ENCODE peak calls at places on chromosomes 13 and 19, in five cellular contexts. K is colonic mucosa, S is GM12878, C is esophagus squamous epithelium, D is A549. E is an unnamed sample. For H3K4me1, the result is how much of the 10 kb centered on the place peaks cover.

GRCh38 chr13:30359999-30360398 is 52.6 kb upstream of the KATNAL1 start:
- DNase-seq in K (no peak), S (no peak), C (no peak), D (no peak), E (no peak)

GRCh38 chr19:2575734-2576481 is 100.0 kb downstream of the GADD45B start:
- DNase-seq in K (peak), S (no peak), C (no peak), D (no peak), E (peak)

GRCh38 chr13:34246511-34246910 is 428.6 kb downstream of the RFC3 start:
- DNase-seq in K (no peak), S (no peak), C (no peak), D (no peak), E (no peak)

GRCh38 chr19:19420570-19421301 is 15.3 kb downstream of the GATAD2A start:
- DNase-seq in K (no peak), S (peak), C (no peak), D (no peak), E (no peak)

GRCh38 chr13:77833331-77833863 is 85.2 kb downstream of the EDNRB start:
- DNase-seq in K (no peak), S (no peak), C (no peak), D (no peak), E (no peak)

GRCh38 chr19:55312621-55313117 is 12.5 kb downstream of the TMEM150B start:
- DNase-seq in K (no peak), S (no peak), C (no peak), D (no peak), E (no peak)

GRCh38 chr13:51942189-51942588 is 69.1 kb downstream of the ATP7B start:
- DNase-seq in K (peak), S (no peak), C (no peak), D (no peak), E (no peak)

GRCh38 chr19:13764101-13764807 is at the start of gene MRI1:
- DNase-seq in K (peak), S (no peak), C (no peak), D (peak), E (peak)

GRCh38 chr19:44587863-44588752 is 25.3 kb upstream of the IGSF23 start:
- DNase-seq in K (no peak), S (no peak), C (no peak), D (peak), E (no peak)

GRCh38 chr13:52975969-52976368 is 52.6 kb upstream of the OLFM4 start:
- DNase-seq in K (no peak), S (no peak), C (no peak), D (no peak), E (no peak)

GRCh38 chr13:27263438-27263837 is 7.2 kb upstream of the RASL11A start:
- DNase-seq in K (no peak), S (no peak), C (no peak), D (no peak), E (no peak)

GRCh38 chr19:2045501-2046045 is 5.5 kb downstream of the MKNK2 start:
- DNase-seq in K (no peak), S (no peak), C (no peak), D (no peak), E (peak)

GRCh38 chr19:18469245-18470107 is 31.5 kb upstream of the ISYNA1 start:
- DNase-seq in K (peak), S (no peak), C (no peak), D (peak), E (peak)

GRCh38 chr19:18477974-18478373 is 40.0 kb upstream of the ISYNA1 start:
- DNase-seq in K (no peak), S (no peak), C (no peak), D (no peak), E (no peak)

GRCh38 chr19:45471866-45472556 is 4.2 kb downstream of the FOSB start:
- DNase-seq in K (no peak), S (no peak), C (no peak), D (no peak), E (no peak)

GRCh38 chr19:51107406-51108065 is 673 bp downstream of the CTU1 start:
- DNase-seq in K (no peak), S (no peak), C (no peak), D (peak), E (no peak)

GRCh38 chr19:1026189-1027019 is at the start of gene CNN2:
- DNase-seq in K (peak), S (no peak), C (no peak), D (peak), E (peak)

GRCh38 chr19:18507021-18507726 is 14.7 kb downstream of the ELL start:
- DNase-seq in K (peak), S (no peak), C (no peak), D (no peak), E (no peak)

GRCh38 chr13:113788413-113789135 is 29.5 kb downstream of the TMEM255B start:
- DNase-seq in K (no peak), S (no peak), C (no peak), D (no peak), E (no peak)

GRCh38 chr13:20198781-20199180 is 6.0 kb upstream of the GJB2 start:
- DNase-seq in K (no peak), S (no peak), C (no peak), D (no peak), E (no peak)

GRCh38 chr13:105804561-105805190 is 730.8 kb downstream of the EFNB2 start:
- DNase-seq in K (no peak), S (no peak), C (no peak), D (no peak), E (no peak)

GRCh38 chr13:46603165-46603603 is 50.2 kb downstream of the LRCH1 start:
- DNase-seq in K (peak), S (no peak), C (no peak), D (peak), E (no peak)

GRCh38 chr13:46598820-46599180 is 45.8 kb downstream of the LRCH1 start:
- DNase-seq in K (no peak), S (no peak), C (no peak), D (no peak), E (no peak)

GRCh38 chr13:46598140-46598819 is 45.3 kb downstream of the LRCH1 start:
- DNase-seq in K (no peak), S (no peak), C (no peak), D (no peak), E (no peak)

GRCh38 chr13:46602531-46602930 is 49.6 kb downstream of the LRCH1 start:
- DNase-seq in K (no peak), S (no peak), C (no peak), D (no peak), E (no peak)

DNA sequence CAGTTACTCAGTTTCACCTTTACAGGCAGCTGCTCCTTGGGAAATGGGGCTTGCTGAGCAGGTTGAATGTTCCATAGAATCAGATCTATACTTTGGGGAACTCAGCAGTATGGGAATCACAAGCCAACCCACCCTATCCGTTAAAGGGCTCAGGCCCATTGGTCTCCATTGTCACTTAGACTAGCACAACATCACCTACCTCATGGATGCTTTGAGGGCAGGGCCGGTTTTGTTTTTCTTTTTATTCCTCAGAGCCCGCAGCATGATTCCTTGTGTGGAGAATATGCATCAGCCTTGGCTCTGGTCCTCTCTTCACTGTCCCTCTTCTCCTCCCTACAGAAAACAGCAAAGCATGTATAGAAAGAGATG is 48.0 kb downstream of the LRCH1 start:
- DNase-seq in K (no peak), S (no peak), C (no peak), D (no peak), E (no peak)
- H3K4me1 ChIP-seq in K (under half), S (under half), C (half or more), D (half or more), E (under half)

DNA sequence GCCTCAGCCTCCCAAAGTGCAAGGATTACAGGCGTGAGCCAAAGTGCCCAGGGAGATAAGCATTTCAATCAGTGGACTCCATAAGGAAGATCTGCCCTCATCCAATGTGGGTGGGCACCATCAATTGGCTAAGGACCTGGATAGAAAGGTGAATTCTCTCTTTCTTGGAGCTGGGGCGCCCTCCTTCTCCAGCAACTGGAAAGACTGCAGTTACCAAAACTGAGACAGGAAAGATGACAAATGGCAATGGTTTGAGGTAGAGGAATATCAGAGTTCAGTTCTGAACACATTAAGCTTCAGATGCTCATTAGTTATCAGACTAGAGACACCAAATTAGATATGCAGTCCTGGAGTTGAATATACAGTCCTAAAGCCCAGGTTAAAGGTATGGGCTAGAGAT is 10.5 kb upstream of the ELF1 start:
- DNase-seq in K (no peak), S (no peak), C (no peak), D (no peak), E (no peak)
- TF ChIP-seq CTCF in K (no peak), S (peak), C (no peak), D (no peak), E (no peak)

GRCh38 chr13:89878904-89879303 is 1468.6 kb upstream of the MIR17HG start:
- DNase-seq in K (no peak), S (no peak), C (no peak), D (no peak), E (no peak)

GRCh38 chr13:89883893-89884448 is 1463.5 kb upstream of the MIR17HG start:
- DNase-seq in K (no peak), S (no peak), C (no peak), D (no peak), E (peak)

DNA sequence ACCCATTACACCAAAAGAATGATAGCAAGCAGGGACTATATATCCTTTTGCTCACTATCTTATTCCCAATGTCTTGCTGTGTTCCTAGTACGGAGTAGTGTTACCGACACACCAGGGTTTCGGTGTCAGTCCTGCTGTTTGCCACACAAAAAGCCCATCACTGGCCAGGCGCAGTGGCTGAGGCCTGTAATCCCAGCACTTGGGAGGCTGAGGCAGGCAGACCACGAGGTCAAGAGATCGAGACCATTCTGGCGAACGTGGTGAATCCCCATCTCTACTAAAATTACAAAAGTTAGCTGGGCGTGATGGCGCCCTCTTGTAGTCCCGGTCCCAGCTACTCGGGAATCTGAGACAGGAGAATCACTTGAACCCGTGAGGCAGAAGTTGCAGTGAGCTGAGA is 1467.3 kb upstream of the MIR17HG start:
- DNase-seq in K (no peak), S (no peak), C (no peak), D (no peak), E (no peak)
- H3K4me1 ChIP-seq in K (under half), S (under half), C (under half), D (under half), E (under half)

DNA sequence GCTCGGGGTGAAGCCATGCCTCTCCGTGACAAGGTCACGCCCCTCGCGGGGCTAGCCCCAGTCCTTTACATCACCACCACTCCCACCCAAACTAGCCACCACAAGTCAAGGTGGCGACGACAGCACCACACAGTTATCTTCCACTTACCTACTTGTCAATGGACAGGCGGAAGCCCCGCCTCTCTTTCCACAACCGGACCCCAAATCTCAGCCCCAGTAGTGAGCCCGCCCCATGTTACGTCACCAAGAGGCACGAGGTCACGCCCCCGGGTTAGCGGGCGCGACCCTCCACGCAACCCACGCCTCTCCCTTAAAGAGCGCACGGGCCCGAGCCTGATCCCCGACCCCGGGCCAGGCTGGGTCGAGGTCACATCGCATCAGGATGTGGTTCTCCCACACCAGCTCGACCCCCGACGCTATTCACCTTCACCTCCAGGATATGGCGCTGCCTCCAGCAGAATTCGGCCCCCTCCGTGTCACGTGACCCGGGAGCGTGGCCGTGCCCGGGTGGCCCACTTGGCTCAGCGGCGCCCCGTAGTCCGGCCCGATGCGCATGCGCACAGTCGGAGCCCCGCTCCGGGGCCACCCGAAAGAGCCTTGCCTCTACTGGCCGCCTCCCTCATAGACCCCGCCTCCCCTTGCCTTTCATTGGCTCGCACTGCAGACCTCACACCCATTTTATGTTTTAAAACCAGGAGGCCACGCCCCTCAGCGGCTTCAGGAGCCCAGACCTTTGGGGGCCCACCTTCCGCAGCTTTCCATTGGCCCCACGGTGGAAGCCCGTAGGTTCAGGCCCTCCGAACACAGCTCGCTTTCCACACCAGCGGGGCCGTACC is 18.2 kb downstream of the SYDE1 start:
- DNase-seq in K (peak), S (peak), C (peak), D (peak), E (peak)
- TF ChIP-seq CTCF in K (no peak), S (no peak), C (no peak), D (no peak), E (no peak)

E was measured in pancreas.